ENCODE peak calls at places on chromosomes 4 and X, in six cellular contexts. X is trophoblast cell, G is adipocyte, C is NT2/D1, S is H4, T is iPS DF 6.9. V is an unnamed sample.

GRCh38 chr4:10159671-10160070 is 43.1 kb upstream of the WDR1 start:
- DNase-seq in G (no peak), X (peak; percentile 54), S (no peak), T (no peak), C (no peak), V (no peak)

GRCh38 chr4:8917321-8917811 is 45.7 kb upstream of the HMX1 start:
- DNase-seq in C (no peak), T (no peak), G (no peak), X (no peak), S (no peak), V (no peak)

GRCh38 chr4:158168606-158169005 is 4.2 kb downstream of the GASK1B start:
- DNase-seq in X (no peak), C (no peak), G (no peak), S (no peak), T (no peak), V (no peak)

GRCh38 chrX:37746268-37746931 is 33.5 kb upstream of the CYBB start:
- DNase-seq in C (no peak), S (peak; percentile 22), T (no peak), G (no peak), X (peak; percentile 19), V (no peak)

GRCh38 chr4:124179521-124180186 is 532.9 kb downstream of the ANKRD50 start:
- DNase-seq in G (no peak), S (no peak), X (no peak), T (no peak), C (no peak), V (no peak)

GRCh38 chrX:45621356-45622041 is 420.8 kb upstream of the DIPK2B start:
- DNase-seq in S (peak; percentile 68), X (peak; percentile 41), G (peak; percentile 52), C (no peak), T (no peak), V (no peak)

GRCh38 chr4:2689114-2689513 is 67.0 kb downstream of the TNIP2 start:
- DNase-seq in S (no peak), X (no peak), T (no peak), G (no peak), C (no peak), V (no peak)

GRCh38 chr4:100016191-100016590 is 66.1 kb upstream of the H2AZ1 start:
- DNase-seq in T (no peak), C (no peak), G (peak; percentile 70), X (no peak), S (peak; percentile 88), V (no peak)

GRCh38 chrX:50814701-50815476 is 895 bp upstream of the SHROOM4 start:
- DNase-seq in G (no peak), S (no peak), C (no peak), X (no peak), T (no peak), V (no peak)

GRCh38 chr4:189377576-189377975 is 563.1 kb upstream of the FRG1 start:
- DNase-seq in C (no peak), S (no peak), G (no peak), T (no peak), X (no peak), V (no peak)

GRCh38 chr4:70240192-70240591 is 2.2 kb upstream of the CSN3 start:
- DNase-seq in S (peak; percentile 66), T (no peak), X (peak; percentile 22), G (peak; percentile 29), C (no peak), V (no peak)

GRCh38 chr4:22962186-22962786 is 269.5 kb downstream of the GBA3 start:
- DNase-seq in X (peak; percentile 72), C (peak; percentile 30), S (peak; percentile 42), G (peak; percentile 12), T (peak; percentile 33), V (peak; percentile 12)

GRCh38 chrX:16683007-16683664 is 29.3 kb downstream of the CTPS2 start:
- DNase-seq in G (no peak), X (no peak), C (no peak), S (no peak), T (no peak), V (no peak)

GRCh38 chr4:109912706-109913621 is at the start of gene EGF:
- DNase-seq in C (no peak), X (no peak), T (no peak), G (peak; percentile 29), S (peak; percentile 70), V (no peak)

GRCh38 chr4:132334081-132334480 is 815.0 kb upstream of the PCDH10 start:
- DNase-seq in T (no peak), S (no peak), C (no peak), G (peak; percentile 18), X (no peak), V (no peak)

GRCh38 chr4:47032405-47033106 is 1.2 kb downstream of the GABRB1 start:
- DNase-seq in G (peak; percentile 82), C (peak; percentile 47), S (peak; percentile 74), T (no peak), X (peak; percentile 61), V (peak; percentile 45)

GRCh38 chrX:20433376-20433775 is 166.7 kb upstream of the RPS6KA3 start:
- DNase-seq in X (peak; percentile 65), G (no peak), S (no peak), T (no peak), C (no peak), V (no peak)

GRCh38 chr4:120688791-120689190 is 233.7 kb downstream of the PRDM5 start:
- DNase-seq in X (no peak), T (no peak), S (no peak), G (no peak), C (no peak), V (no peak)

GRCh38 chr4:7658297-7659204 is 223.8 kb upstream of the PSAPL1 start:
- DNase-seq in C (no peak), G (peak; percentile 9), S (no peak), X (no peak), T (no peak), V (no peak)

GRCh38 chr4:124530464-124531077 is 182.0 kb downstream of the ANKRD50 start:
- DNase-seq in G (peak; percentile 75), T (no peak), C (no peak), X (peak; percentile 58), S (peak; percentile 78), V (no peak)